ENCODE peak calls at places on chromosome 16, in five cellular contexts. One of them, this sample, is unnamed.

GRCh38 chr16:70681382-70682238 is 4.2 kb downstream of the MTSS2 start:
- DNase-seq in fibroblast of villous mesenchyme: no peak
- DNase-seq in Peyer's patch: no peak
- DNase-seq in HCT116: no peak
- DNase-seq in BJ: no peak
- DNase-seq in this sample: no peak

GRCh38 chr16:83513006-83513755 is 294.6 kb upstream of the HSBP1 start:
- DNase-seq in fibroblast of villous mesenchyme: peak
- DNase-seq in Peyer's patch: no peak
- DNase-seq in HCT116: no peak
- DNase-seq in BJ: peak
- DNase-seq in this sample: no peak

GRCh38 chr16:65624696-65625095 is 502.8 kb upstream of the CDH11 start:
- DNase-seq in fibroblast of villous mesenchyme: peak
- DNase-seq in Peyer's patch: no peak
- DNase-seq in HCT116: no peak
- DNase-seq in BJ: no peak
- DNase-seq in this sample: no peak

GRCh38 chr16:6940968-6941367 is 391.7 kb upstream of the RBFOX1 start:
- DNase-seq in fibroblast of villous mesenchyme: no peak
- DNase-seq in Peyer's patch: no peak
- DNase-seq in HCT116: no peak
- DNase-seq in BJ: no peak
- DNase-seq in this sample: no peak

GRCh38 chr16:63289834-63290460 is 1253.7 kb upstream of the CDH8 start:
- DNase-seq in fibroblast of villous mesenchyme: peak
- DNase-seq in Peyer's patch: no peak
- DNase-seq in HCT116: no peak
- DNase-seq in BJ: no peak
- DNase-seq in this sample: no peak

GRCh38 chr16:64589836-64590235 is 532.0 kb downstream of the CDH11 start:
- DNase-seq in fibroblast of villous mesenchyme: peak
- DNase-seq in Peyer's patch: no peak
- DNase-seq in HCT116: no peak
- DNase-seq in BJ: peak
- DNase-seq in this sample: no peak

GRCh38 chr16:77657016-77657415 is 65.3 kb upstream of the NUDT7 start:
- DNase-seq in fibroblast of villous mesenchyme: peak
- DNase-seq in Peyer's patch: no peak
- DNase-seq in HCT116: peak
- DNase-seq in BJ: no peak
- DNase-seq in this sample: no peak

GRCh38 chr16:47139561-47140185 is 4.1 kb downstream of the NETO2 start:
- DNase-seq in fibroblast of villous mesenchyme: no peak
- DNase-seq in Peyer's patch: no peak
- DNase-seq in HCT116: no peak
- DNase-seq in BJ: no peak
- DNase-seq in this sample: no peak

GRCh38 chr16:998211-998610 is 16.6 kb downstream of the SOX8 start:
- DNase-seq in fibroblast of villous mesenchyme: no peak
- DNase-seq in Peyer's patch: no peak
- DNase-seq in HCT116: no peak
- DNase-seq in BJ: no peak
- DNase-seq in this sample: no peak

GRCh38 chr16:24747425-24747824 is 18.0 kb downstream of the TNRC6A start:
- DNase-seq in fibroblast of villous mesenchyme: no peak
- DNase-seq in Peyer's patch: no peak
- DNase-seq in HCT116: no peak
- DNase-seq in BJ: no peak
- DNase-seq in this sample: no peak
- TF ChIP-seq CTCF in fibroblast of villous mesenchyme: no peak
- TF ChIP-seq CTCF in Peyer's patch: no peak
- TF ChIP-seq CTCF in HCT116: no peak
- TF ChIP-seq CTCF in BJ: no peak
- TF ChIP-seq CTCF in this sample: no peak

DNA sequence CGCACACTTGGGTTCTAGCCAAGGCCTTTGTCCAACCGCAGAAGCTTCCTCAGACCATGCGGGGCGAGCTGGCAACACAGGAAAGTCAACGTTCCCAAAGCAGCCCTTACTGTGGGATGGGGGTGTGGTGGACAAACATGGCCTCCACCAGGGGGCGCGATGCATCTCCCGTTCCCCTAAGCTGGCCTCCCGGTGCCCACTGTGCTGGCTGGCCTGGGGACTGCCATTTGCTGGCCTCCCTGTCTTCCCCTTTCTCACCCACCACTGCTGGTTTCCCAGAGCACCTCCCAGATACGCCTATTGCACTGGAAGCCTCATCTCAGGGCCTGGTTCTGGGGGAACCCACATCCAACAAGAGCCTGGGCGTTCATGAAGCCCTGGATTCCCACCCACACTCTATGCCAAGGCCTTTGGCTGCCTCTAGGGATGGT is 145.3 kb downstream of the IRF8 start:
- DNase-seq in fibroblast of villous mesenchyme: peak
- DNase-seq in Peyer's patch: peak
- DNase-seq in HCT116: peak
- DNase-seq in BJ: no peak
- DNase-seq in this sample: peak
- TF ChIP-seq CTCF in fibroblast of villous mesenchyme: peak
- TF ChIP-seq CTCF in Peyer's patch: peak
- TF ChIP-seq CTCF in HCT116: peak
- TF ChIP-seq CTCF in BJ: peak
- TF ChIP-seq CTCF in this sample: no peak

DNA sequence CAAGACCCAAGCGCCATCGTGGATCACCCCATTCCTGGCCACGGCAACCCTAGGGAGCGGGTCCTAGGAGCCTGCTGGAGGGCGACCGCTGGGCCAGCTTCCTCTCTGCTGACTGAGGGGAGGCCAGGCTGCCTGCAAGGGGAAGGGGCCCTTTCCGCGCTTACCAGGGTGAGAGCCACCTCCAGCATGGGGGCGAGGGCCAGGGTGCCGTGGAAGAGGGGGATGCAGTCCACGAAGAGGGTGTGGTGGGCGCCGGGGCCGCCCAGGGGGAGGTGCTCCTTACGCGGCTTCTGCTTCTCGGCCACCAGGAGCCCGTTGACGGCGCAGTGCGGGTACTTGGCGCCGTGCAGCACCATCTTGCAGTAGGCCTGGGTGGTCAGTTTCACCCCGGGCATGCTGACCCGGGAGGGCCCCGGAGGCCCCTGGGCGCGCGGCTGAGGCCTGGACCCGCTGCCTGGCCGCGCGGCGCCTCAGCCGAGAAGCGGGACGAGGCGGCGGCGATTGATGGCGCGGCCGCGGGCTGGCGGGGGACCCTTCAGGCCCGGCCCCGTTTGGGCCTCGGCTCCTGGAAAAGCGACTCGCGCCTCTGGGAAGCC is 345 bp downstream of the EMC8 start:
- DNase-seq in fibroblast of villous mesenchyme: peak
- DNase-seq in Peyer's patch: no peak
- DNase-seq in HCT116: no peak
- DNase-seq in BJ: no peak
- DNase-seq in this sample: no peak
- TF ChIP-seq CTCF in fibroblast of villous mesenchyme: no peak
- TF ChIP-seq CTCF in Peyer's patch: no peak
- TF ChIP-seq CTCF in HCT116: no peak
- TF ChIP-seq CTCF in BJ: peak
- TF ChIP-seq CTCF in this sample: no peak

DNA sequence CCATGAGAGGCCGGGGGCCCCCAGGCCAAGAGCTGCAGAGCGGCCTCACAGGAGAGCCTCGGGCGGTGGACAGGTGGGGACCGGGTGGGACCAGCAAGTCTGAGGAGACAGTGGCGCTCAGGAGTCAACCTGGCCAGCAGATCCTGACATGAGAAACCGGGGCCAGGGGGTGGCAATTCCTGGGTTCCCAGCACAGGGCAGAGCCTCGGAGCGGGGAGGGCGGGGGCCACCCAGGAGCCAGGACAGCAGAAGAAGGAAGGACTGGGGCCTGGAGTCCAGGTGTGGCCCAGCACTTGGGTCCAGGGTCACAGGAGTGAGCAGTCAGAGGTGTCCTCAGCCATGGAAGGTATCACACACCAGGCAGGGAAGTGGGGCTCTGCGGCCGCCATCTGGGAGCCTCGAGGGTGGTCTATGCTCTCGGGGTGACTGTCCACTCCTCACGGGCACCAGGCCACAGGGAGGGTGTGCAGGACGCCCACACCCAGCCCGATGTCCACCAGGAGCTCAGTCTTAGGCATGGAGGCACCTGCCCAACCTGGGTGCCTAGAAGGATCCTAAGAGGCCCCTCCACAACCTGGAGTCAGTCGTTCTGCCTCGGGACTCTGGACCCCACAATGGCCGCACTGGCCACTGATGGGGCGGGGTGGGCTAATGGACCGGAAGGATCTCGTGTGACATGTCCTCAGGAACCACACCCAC is 29.1 kb downstream of the PIEZO1 start:
- DNase-seq in fibroblast of villous mesenchyme: no peak
- DNase-seq in Peyer's patch: no peak
- DNase-seq in HCT116: no peak
- DNase-seq in BJ: no peak
- DNase-seq in this sample: no peak
- TF ChIP-seq CTCF in fibroblast of villous mesenchyme: no peak
- TF ChIP-seq CTCF in Peyer's patch: no peak
- TF ChIP-seq CTCF in HCT116: no peak
- TF ChIP-seq CTCF in BJ: no peak
- TF ChIP-seq CTCF in this sample: no peak